ENCODE peak calls at places on chromosomes 11 and 22, in ten cellular contexts. J is omental fat pad; L is neural crest cell; I is esophagus squamous epithelium; T is stimulated activated CD4-positive, alpha-beta T cell treated with anti-CD3 and anti-CD28 coated beads, TNF-alpha, amount 100 ng/mL, for 4 hours; U is NCI-H2081; F is neural progenitor cell; N is DMS153; M is glutamatergic neuron; H is lower lobe of right lung. D is an unnamed sample.

GRCh38 chr11:74570266-74571061 is 21.9 kb upstream of the POLD3 start:
- DNase-seq in H (no peak), N (peak; percentile 17), F (peak; percentile 70), U (peak; percentile 53), I (no peak), L (peak; percentile 10), T (no peak), M (peak; percentile 21), J (no peak), D (peak; percentile 70)

GRCh38 chr22:28759861-28760560 is 12.5 kb upstream of the CCDC117 start:
- DNase-seq in L (no peak), U (peak; percentile 58), I (no peak), F (peak; percentile 28), T (no peak), J (no peak), M (no peak), H (no peak), N (no peak), D (peak; percentile 83)

GRCh38 chr22:48647051-48647450 is 1180.6 kb downstream of the BRD1 start:
- DNase-seq in F (no peak), L (no peak), T (no peak), N (no peak), J (no peak), H (no peak), U (no peak), I (no peak), M (no peak), D (no peak)

GRCh38 chr11:79371152-79371551 is 69.7 kb downstream of the TENM4 start:
- DNase-seq in N (no peak), T (no peak), F (no peak), J (no peak), U (no peak), M (no peak), L (no peak), I (no peak), H (no peak), D (no peak)

GRCh38 chr11:126564588-126564987 is 209.1 kb downstream of the ST3GAL4 start:
- DNase-seq in L (no peak), N (no peak), U (no peak), H (no peak), I (no peak), M (no peak), F (peak; percentile 83), T (no peak), J (no peak), D (no peak)

GRCh38 chr22:24521791-24522245 is 26.7 kb downstream of the UPB1 start:
- DNase-seq in H (peak; percentile 76), T (peak; percentile 9), M (no peak), U (peak; percentile 85), L (no peak), I (no peak), J (no peak), N (peak; percentile 91), F (peak; percentile 75), D (peak; percentile 95)

GRCh38 chr22:39180566-39180965 is 28.1 kb upstream of the CBX7 start:
- DNase-seq in L (no peak), J (no peak), F (no peak), I (no peak), M (no peak), U (no peak), N (no peak), H (no peak), T (no peak), D (no peak)

GRCh38 chr11:94117871-94118270 is 10.8 kb upstream of the PANX1 start:
- DNase-seq in F (no peak), J (no peak), L (no peak), T (no peak), N (no peak), U (no peak), H (no peak), I (no peak), M (no peak), D (no peak)

GRCh38 chr22:41535244-41535643 is 9.0 kb downstream of the POLR3H start:
- DNase-seq in J (no peak), L (no peak), U (no peak), N (no peak), F (peak; percentile 55), H (no peak), I (no peak), T (no peak), M (peak; percentile 43), D (no peak)

GRCh38 chr22:19787849-19788141 is 27.2 kb downstream of the TBX1 start:
- DNase-seq in L (no peak), U (no peak), J (no peak), T (no peak), I (no peak), N (no peak), F (no peak), H (peak; percentile 30), M (no peak), D (no peak)

GRCh38 chr11:134365011-134365925 is 33.5 kb downstream of the GLB1L2 start:
- DNase-seq in I (no peak), L (no peak), N (no peak), T (no peak), J (no peak), F (no peak), U (no peak), H (no peak), M (peak; percentile 22), D (peak; percentile 56)

GRCh38 chr11:83666149-83666548 is 380.0 kb upstream of the CCDC90B start:
- DNase-seq in M (no peak), I (no peak), L (no peak), J (no peak), F (no peak), H (no peak), N (no peak), U (no peak), T (no peak), D (no peak)

GRCh38 chr11:4181780-4182721 is 87.5 kb downstream of the RRM1 start:
- DNase-seq in T (no peak), F (peak; percentile 72), N (peak; percentile 32), M (peak; percentile 75), U (peak; percentile 36), J (no peak), L (peak; percentile 57), I (no peak), H (peak; percentile 68), D (peak; percentile 59)

GRCh38 chr11:125262825-125263218 is 98.3 kb downstream of the PKNOX2 start:
- DNase-seq in T (no peak), J (no peak), U (no peak), I (no peak), F (peak; percentile 63), N (no peak), M (no peak), L (peak; percentile 19), H (no peak), D (no peak)

GRCh38 chr11:121249039-121249663 is 43.4 kb upstream of the SC5D start:
- DNase-seq in T (no peak), I (no peak), H (no peak), F (peak; percentile 51), J (no peak), M (no peak), L (no peak), U (peak; percentile 57), N (no peak), D (peak; percentile 59)

GRCh38 chr11:64400096-64400495 is 41.1 kb downstream of the RPS6KA4 start:
- DNase-seq in M (no peak), I (no peak), F (no peak), J (no peak), T (no peak), N (no peak), H (no peak), U (no peak), L (no peak), D (peak; percentile 17)

GRCh38 chr11:111466615-111467014 is 45.6 kb downstream of the BTG4 start:
- DNase-seq in L (no peak), H (no peak), I (no peak), U (no peak), J (no peak), N (no peak), M (no peak), F (no peak), T (no peak), D (no peak)

GRCh38 chr22:47132428-47132825 is 370.0 kb downstream of the TBC1D22A start:
- DNase-seq in N (no peak), H (no peak), M (no peak), F (no peak), L (no peak), J (no peak), I (no peak), T (no peak), U (no peak), D (no peak)

GRCh38 chr22:19998991-19999820 is 17.4 kb downstream of the ARVCF start:
- DNase-seq in I (no peak), L (no peak), J (no peak), U (no peak), H (no peak), N (no peak), T (no peak), F (no peak), M (no peak), D (no peak)

GRCh38 chr22:31872209-31872608 is 72.1 kb upstream of the YWHAH start:
- DNase-seq in I (no peak), M (no peak), U (no peak), N (no peak), T (no peak), L (no peak), H (no peak), J (no peak), F (peak; percentile 23), D (peak; percentile 4)

GRCh38 chr22:39985383-39986045 is 9.2 kb upstream of the FAM83F start:
- DNase-seq in N (no peak), J (no peak), T (no peak), U (no peak), I (no peak), F (no peak), M (no peak), H (no peak), L (no peak), D (no peak)

GRCh38 chr11:4926607-4927006 is 2.5 kb upstream of the OR51G1 start:
- DNase-seq in H (no peak), U (no peak), T (no peak), F (no peak), N (no peak), M (no peak), J (no peak), I (no peak), L (no peak), D (no peak)

GRCh38 chr22:25540128-25540790 is 24.2 kb upstream of the GRK3 start:
- DNase-seq in L (no peak), I (no peak), T (no peak), F (no peak), M (no peak), H (no peak), N (no peak), U (no peak), J (no peak), D (no peak)

GRCh38 chr11:112228706-112229105 is 2.5 kb downstream of the PTS start:
- DNase-seq in M (no peak), L (no peak), J (no peak), H (no peak), T (no peak), U (no peak), F (no peak), I (no peak), N (no peak), D (no peak)

GRCh38 chr22:29156507-29156906 is 49.2 kb upstream of the EMID1 start:
- DNase-seq in J (no peak), T (no peak), L (no peak), I (no peak), H (no peak), U (no peak), M (peak; percentile 49), N (no peak), F (peak; percentile 64), D (no peak)

GRCh38 chr11:17476317-17477083 is at the start of gene ABCC8:
- DNase-seq in L (peak; percentile 30), N (no peak), U (peak; percentile 55), M (peak; percentile 73), F (peak; percentile 77), H (no peak), I (no peak), T (no peak), J (no peak), D (no peak)

GRCh38 chr11:94877446-94878200 is 95.7 kb downstream of the CWC15 start:
- DNase-seq in T (no peak), M (no peak), U (no peak), L (no peak), I (no peak), N (no peak), F (no peak), J (no peak), H (no peak), D (no peak)

GRCh38 chr11:2303627-2304155 is 1.9 kb downstream of the TSPAN32 start:
- DNase-seq in L (no peak), T (no peak), U (no peak), H (peak; percentile 47), I (no peak), N (no peak), M (no peak), F (no peak), J (peak; percentile 19), D (no peak)